ENCODE peak calls at places on chromosomes 13 and 19, in eight cellular contexts. One of them, this sample, is unnamed.

GRCh38 chr19:4967738-4968461 is 1.0 kb upstream of the KDM4B start:
- DNase-seq in GF-D8: no peak
- DNase-seq in CD8-positive, alpha-beta memory T cell: no peak
- DNase-seq in CD4-positive, alpha-beta T cell: no peak
- DNase-seq in H54: no peak
- DNase-seq in fibroblast of the conjunctiva: no peak
- DNase-seq in activated naive CD4-positive, alpha-beta T cell treated with anti-CD3 and anti-CD28 coated beads, Interleukin-2, amount 10 ng/mL, durations not matched to agents 7 days and 5 days: no peak
- DNase-seq in Daoy: peak
- DNase-seq in this sample: no peak

GRCh38 chr13:75196112-75196855 is 285.7 kb downstream of the TBC1D4 start:
- DNase-seq in GF-D8: no peak
- DNase-seq in H54: no peak
- DNase-seq in CD4-positive, alpha-beta T cell: no peak
- DNase-seq in Daoy: no peak
- DNase-seq in fibroblast of the conjunctiva: peak
- DNase-seq in CD8-positive, alpha-beta memory T cell: no peak
- DNase-seq in activated naive CD4-positive, alpha-beta T cell treated with anti-CD3 and anti-CD28 coated beads, Interleukin-2, amount 10 ng/mL, durations not matched to agents 7 days and 5 days: no peak
- DNase-seq in this sample: no peak

GRCh38 chr13:51614350-51614786 is 30.1 kb downstream of the WDFY2 start:
- DNase-seq in activated naive CD4-positive, alpha-beta T cell treated with anti-CD3 and anti-CD28 coated beads, Interleukin-2, amount 10 ng/mL, durations not matched to agents 7 days and 5 days: peak
- DNase-seq in fibroblast of the conjunctiva: no peak
- DNase-seq in CD8-positive, alpha-beta memory T cell: no peak
- DNase-seq in H54: no peak
- DNase-seq in Daoy: no peak
- DNase-seq in GF-D8: peak
- DNase-seq in CD4-positive, alpha-beta T cell: peak
- DNase-seq in this sample: peak

GRCh38 chr13:112615391-112615790 is 27.4 kb upstream of the TUBGCP3 start:
- DNase-seq in activated naive CD4-positive, alpha-beta T cell treated with anti-CD3 and anti-CD28 coated beads, Interleukin-2, amount 10 ng/mL, durations not matched to agents 7 days and 5 days: no peak
- DNase-seq in H54: no peak
- DNase-seq in Daoy: no peak
- DNase-seq in fibroblast of the conjunctiva: no peak
- DNase-seq in GF-D8: no peak
- DNase-seq in CD8-positive, alpha-beta memory T cell: no peak
- DNase-seq in CD4-positive, alpha-beta T cell: no peak
- DNase-seq in this sample: no peak

GRCh38 chr19:8366961-8367326 is 3.0 kb downstream of the ANGPTL4 start:
- DNase-seq in CD8-positive, alpha-beta memory T cell: no peak
- DNase-seq in GF-D8: no peak
- DNase-seq in H54: no peak
- DNase-seq in activated naive CD4-positive, alpha-beta T cell treated with anti-CD3 and anti-CD28 coated beads, Interleukin-2, amount 10 ng/mL, durations not matched to agents 7 days and 5 days: no peak
- DNase-seq in fibroblast of the conjunctiva: no peak
- DNase-seq in CD4-positive, alpha-beta T cell: no peak
- DNase-seq in Daoy: no peak
- DNase-seq in this sample: no peak

GRCh38 chr13:45409993-45410392 is 8.2 kb downstream of the SLC25A30 start:
- DNase-seq in fibroblast of the conjunctiva: no peak
- DNase-seq in activated naive CD4-positive, alpha-beta T cell treated with anti-CD3 and anti-CD28 coated beads, Interleukin-2, amount 10 ng/mL, durations not matched to agents 7 days and 5 days: no peak
- DNase-seq in Daoy: no peak
- DNase-seq in GF-D8: no peak
- DNase-seq in CD8-positive, alpha-beta memory T cell: no peak
- DNase-seq in H54: no peak
- DNase-seq in CD4-positive, alpha-beta T cell: no peak
- DNase-seq in this sample: no peak

GRCh38 chr13:24651718-24652345 is 28.4 kb upstream of the ATP12A start:
- DNase-seq in CD4-positive, alpha-beta T cell: no peak
- DNase-seq in CD8-positive, alpha-beta memory T cell: no peak
- DNase-seq in Daoy: no peak
- DNase-seq in H54: no peak
- DNase-seq in fibroblast of the conjunctiva: no peak
- DNase-seq in activated naive CD4-positive, alpha-beta T cell treated with anti-CD3 and anti-CD28 coated beads, Interleukin-2, amount 10 ng/mL, durations not matched to agents 7 days and 5 days: no peak
- DNase-seq in GF-D8: no peak
- DNase-seq in this sample: no peak

GRCh38 chr19:3142292-3142670 is 6.4 kb downstream of the GNA15 start:
- DNase-seq in GF-D8: peak
- DNase-seq in Daoy: peak
- DNase-seq in fibroblast of the conjunctiva: peak
- DNase-seq in CD8-positive, alpha-beta memory T cell: no peak
- DNase-seq in activated naive CD4-positive, alpha-beta T cell treated with anti-CD3 and anti-CD28 coated beads, Interleukin-2, amount 10 ng/mL, durations not matched to agents 7 days and 5 days: no peak
- DNase-seq in CD4-positive, alpha-beta T cell: no peak
- DNase-seq in H54: peak
- DNase-seq in this sample: no peak

GRCh38 chr13:68748038-68748437 is 1359.6 kb upstream of the ATXN8OS start:
- DNase-seq in GF-D8: no peak
- DNase-seq in CD4-positive, alpha-beta T cell: no peak
- DNase-seq in H54: no peak
- DNase-seq in activated naive CD4-positive, alpha-beta T cell treated with anti-CD3 and anti-CD28 coated beads, Interleukin-2, amount 10 ng/mL, durations not matched to agents 7 days and 5 days: no peak
- DNase-seq in CD8-positive, alpha-beta memory T cell: no peak
- DNase-seq in fibroblast of the conjunctiva: no peak
- DNase-seq in Daoy: peak
- DNase-seq in this sample: no peak

GRCh38 chr13:54004026-54004699 is 975.5 kb downstream of the OLFM4 start:
- DNase-seq in CD8-positive, alpha-beta memory T cell: no peak
- DNase-seq in GF-D8: peak
- DNase-seq in CD4-positive, alpha-beta T cell: no peak
- DNase-seq in H54: no peak
- DNase-seq in Daoy: no peak
- DNase-seq in fibroblast of the conjunctiva: no peak
- DNase-seq in activated naive CD4-positive, alpha-beta T cell treated with anti-CD3 and anti-CD28 coated beads, Interleukin-2, amount 10 ng/mL, durations not matched to agents 7 days and 5 days: no peak
- DNase-seq in this sample: no peak

GRCh38 chr19:4233282-4233853 is 4.0 kb downstream of the EBI3 start:
- DNase-seq in CD8-positive, alpha-beta memory T cell: peak
- DNase-seq in fibroblast of the conjunctiva: no peak
- DNase-seq in GF-D8: no peak
- DNase-seq in H54: no peak
- DNase-seq in Daoy: peak
- DNase-seq in CD4-positive, alpha-beta T cell: peak
- DNase-seq in activated naive CD4-positive, alpha-beta T cell treated with anti-CD3 and anti-CD28 coated beads, Interleukin-2, amount 10 ng/mL, durations not matched to agents 7 days and 5 days: peak
- DNase-seq in this sample: peak

GRCh38 chr19:42394751-42395150 is 4.7 kb upstream of the CNFN start:
- DNase-seq in GF-D8: no peak
- DNase-seq in fibroblast of the conjunctiva: no peak
- DNase-seq in Daoy: no peak
- DNase-seq in H54: no peak
- DNase-seq in CD4-positive, alpha-beta T cell: no peak
- DNase-seq in activated naive CD4-positive, alpha-beta T cell treated with anti-CD3 and anti-CD28 coated beads, Interleukin-2, amount 10 ng/mL, durations not matched to agents 7 days and 5 days: no peak
- DNase-seq in CD8-positive, alpha-beta memory T cell: no peak
- DNase-seq in this sample: no peak

GRCh38 chr19:55227241-55228014 is 1.1 kb downstream of the TMEM86B start:
- DNase-seq in CD4-positive, alpha-beta T cell: no peak
- DNase-seq in H54: no peak
- DNase-seq in activated naive CD4-positive, alpha-beta T cell treated with anti-CD3 and anti-CD28 coated beads, Interleukin-2, amount 10 ng/mL, durations not matched to agents 7 days and 5 days: no peak
- DNase-seq in fibroblast of the conjunctiva: no peak
- DNase-seq in GF-D8: no peak
- DNase-seq in CD8-positive, alpha-beta memory T cell: no peak
- DNase-seq in Daoy: no peak
- DNase-seq in this sample: no peak

GRCh38 chr13:110396913-110397379 is 89.9 kb downstream of the COL4A2 start:
- DNase-seq in CD8-positive, alpha-beta memory T cell: no peak
- DNase-seq in Daoy: peak
- DNase-seq in CD4-positive, alpha-beta T cell: no peak
- DNase-seq in fibroblast of the conjunctiva: peak
- DNase-seq in activated naive CD4-positive, alpha-beta T cell treated with anti-CD3 and anti-CD28 coated beads, Interleukin-2, amount 10 ng/mL, durations not matched to agents 7 days and 5 days: no peak
- DNase-seq in H54: peak
- DNase-seq in GF-D8: no peak
- DNase-seq in this sample: no peak

GRCh38 chr19:29662604-29663404 is 2.5 kb upstream of the PLEKHF1 start:
- DNase-seq in activated naive CD4-positive, alpha-beta T cell treated with anti-CD3 and anti-CD28 coated beads, Interleukin-2, amount 10 ng/mL, durations not matched to agents 7 days and 5 days: no peak
- DNase-seq in CD8-positive, alpha-beta memory T cell: no peak
- DNase-seq in H54: peak
- DNase-seq in fibroblast of the conjunctiva: peak
- DNase-seq in GF-D8: peak
- DNase-seq in Daoy: peak
- DNase-seq in CD4-positive, alpha-beta T cell: no peak
- DNase-seq in this sample: no peak

GRCh38 chr13:98202026-98202425 is 25.0 kb upstream of the RNF113B start:
- DNase-seq in GF-D8: no peak
- DNase-seq in fibroblast of the conjunctiva: no peak
- DNase-seq in CD8-positive, alpha-beta memory T cell: no peak
- DNase-seq in Daoy: no peak
- DNase-seq in CD4-positive, alpha-beta T cell: no peak
- DNase-seq in activated naive CD4-positive, alpha-beta T cell treated with anti-CD3 and anti-CD28 coated beads, Interleukin-2, amount 10 ng/mL, durations not matched to agents 7 days and 5 days: no peak
- DNase-seq in H54: no peak
- DNase-seq in this sample: peak

GRCh38 chr13:41812851-41813250 is 148.1 kb downstream of the VWA8 start:
- DNase-seq in activated naive CD4-positive, alpha-beta T cell treated with anti-CD3 and anti-CD28 coated beads, Interleukin-2, amount 10 ng/mL, durations not matched to agents 7 days and 5 days: no peak
- DNase-seq in CD8-positive, alpha-beta memory T cell: no peak
- DNase-seq in Daoy: no peak
- DNase-seq in fibroblast of the conjunctiva: no peak
- DNase-seq in GF-D8: no peak
- DNase-seq in H54: no peak
- DNase-seq in CD4-positive, alpha-beta T cell: no peak
- DNase-seq in this sample: peak

GRCh38 chr13:78960881-78961280 is 301.9 kb upstream of the OBI1 start:
- DNase-seq in fibroblast of the conjunctiva: no peak
- DNase-seq in activated naive CD4-positive, alpha-beta T cell treated with anti-CD3 and anti-CD28 coated beads, Interleukin-2, amount 10 ng/mL, durations not matched to agents 7 days and 5 days: no peak
- DNase-seq in GF-D8: no peak
- DNase-seq in Daoy: no peak
- DNase-seq in H54: no peak
- DNase-seq in CD4-positive, alpha-beta T cell: no peak
- DNase-seq in CD8-positive, alpha-beta memory T cell: no peak
- DNase-seq in this sample: no peak

GRCh38 chr19:39327990-39328705 is 7.5 kb upstream of the LRFN1 start:
- DNase-seq in CD4-positive, alpha-beta T cell: peak
- DNase-seq in CD8-positive, alpha-beta memory T cell: peak
- DNase-seq in H54: peak
- DNase-seq in activated naive CD4-positive, alpha-beta T cell treated with anti-CD3 and anti-CD28 coated beads, Interleukin-2, amount 10 ng/mL, durations not matched to agents 7 days and 5 days: peak
- DNase-seq in fibroblast of the conjunctiva: peak
- DNase-seq in GF-D8: no peak
- DNase-seq in Daoy: peak
- DNase-seq in this sample: no peak

GRCh38 chr19:6048348-6048747 is 62.0 kb downstream of the RFX2 start:
- DNase-seq in CD4-positive, alpha-beta T cell: no peak
- DNase-seq in fibroblast of the conjunctiva: no peak
- DNase-seq in H54: no peak
- DNase-seq in GF-D8: no peak
- DNase-seq in CD8-positive, alpha-beta memory T cell: no peak
- DNase-seq in activated naive CD4-positive, alpha-beta T cell treated with anti-CD3 and anti-CD28 coated beads, Interleukin-2, amount 10 ng/mL, durations not matched to agents 7 days and 5 days: no peak
- DNase-seq in Daoy: no peak
- DNase-seq in this sample: no peak

GRCh38 chr13:27535546-27535945 is 84.8 kb downstream of the LNX2 start:
- DNase-seq in Daoy: no peak
- DNase-seq in CD8-positive, alpha-beta memory T cell: no peak
- DNase-seq in fibroblast of the conjunctiva: no peak
- DNase-seq in H54: no peak
- DNase-seq in GF-D8: no peak
- DNase-seq in CD4-positive, alpha-beta T cell: no peak
- DNase-seq in activated naive CD4-positive, alpha-beta T cell treated with anti-CD3 and anti-CD28 coated beads, Interleukin-2, amount 10 ng/mL, durations not matched to agents 7 days and 5 days: no peak
- DNase-seq in this sample: no peak

GRCh38 chr13:35157143-35157755 is 215.2 kb downstream of the NBEA start:
- DNase-seq in H54: no peak
- DNase-seq in GF-D8: peak
- DNase-seq in activated naive CD4-positive, alpha-beta T cell treated with anti-CD3 and anti-CD28 coated beads, Interleukin-2, amount 10 ng/mL, durations not matched to agents 7 days and 5 days: peak
- DNase-seq in fibroblast of the conjunctiva: peak
- DNase-seq in Daoy: peak
- DNase-seq in CD8-positive, alpha-beta memory T cell: no peak
- DNase-seq in CD4-positive, alpha-beta T cell: no peak
- DNase-seq in this sample: peak

GRCh38 chr13:91307887-91308286 is 39.6 kb upstream of the MIR17HG start:
- DNase-seq in Daoy: no peak
- DNase-seq in CD4-positive, alpha-beta T cell: no peak
- DNase-seq in H54: no peak
- DNase-seq in activated naive CD4-positive, alpha-beta T cell treated with anti-CD3 and anti-CD28 coated beads, Interleukin-2, amount 10 ng/mL, durations not matched to agents 7 days and 5 days: no peak
- DNase-seq in CD8-positive, alpha-beta memory T cell: no peak
- DNase-seq in GF-D8: no peak
- DNase-seq in fibroblast of the conjunctiva: no peak
- DNase-seq in this sample: no peak

GRCh38 chr13:40527914-40528313 is 138.5 kb downstream of the FOXO1 start:
- DNase-seq in activated naive CD4-positive, alpha-beta T cell treated with anti-CD3 and anti-CD28 coated beads, Interleukin-2, amount 10 ng/mL, durations not matched to agents 7 days and 5 days: no peak
- DNase-seq in H54: no peak
- DNase-seq in Daoy: no peak
- DNase-seq in CD4-positive, alpha-beta T cell: no peak
- DNase-seq in CD8-positive, alpha-beta memory T cell: no peak
- DNase-seq in GF-D8: no peak
- DNase-seq in fibroblast of the conjunctiva: no peak
- DNase-seq in this sample: no peak

GRCh38 chr13:83221813-83222241 is 660.4 kb downstream of the SLITRK1 start:
- DNase-seq in CD4-positive, alpha-beta T cell: no peak
- DNase-seq in Daoy: no peak
- DNase-seq in CD8-positive, alpha-beta memory T cell: no peak
- DNase-seq in GF-D8: no peak
- DNase-seq in H54: no peak
- DNase-seq in activated naive CD4-positive, alpha-beta T cell treated with anti-CD3 and anti-CD28 coated beads, Interleukin-2, amount 10 ng/mL, durations not matched to agents 7 days and 5 days: no peak
- DNase-seq in fibroblast of the conjunctiva: peak
- DNase-seq in this sample: no peak

GRCh38 chr19:47447470-47448359 is 24.0 kb downstream of the SLC8A2 start:
- DNase-seq in CD8-positive, alpha-beta memory T cell: no peak
- DNase-seq in H54: no peak
- DNase-seq in Daoy: peak
- DNase-seq in activated naive CD4-positive, alpha-beta T cell treated with anti-CD3 and anti-CD28 coated beads, Interleukin-2, amount 10 ng/mL, durations not matched to agents 7 days and 5 days: peak
- DNase-seq in GF-D8: peak
- DNase-seq in fibroblast of the conjunctiva: no peak
- DNase-seq in CD4-positive, alpha-beta T cell: peak
- DNase-seq in this sample: peak

GRCh38 chr13:39451860-39452301 is 151.1 kb downstream of the LHFPL6 start:
- DNase-seq in fibroblast of the conjunctiva: peak
- DNase-seq in activated naive CD4-positive, alpha-beta T cell treated with anti-CD3 and anti-CD28 coated beads, Interleukin-2, amount 10 ng/mL, durations not matched to agents 7 days and 5 days: no peak
- DNase-seq in CD8-positive, alpha-beta memory T cell: no peak
- DNase-seq in GF-D8: peak
- DNase-seq in Daoy: no peak
- DNase-seq in H54: no peak
- DNase-seq in CD4-positive, alpha-beta T cell: no peak
- DNase-seq in this sample: no peak

GRCh38 chr13:106373989-106374572 is 161.4 kb downstream of the EFNB2 start:
- DNase-seq in H54: no peak
- DNase-seq in Daoy: peak
- DNase-seq in CD8-positive, alpha-beta memory T cell: no peak
- DNase-seq in fibroblast of the conjunctiva: peak
- DNase-seq in GF-D8: no peak
- DNase-seq in activated naive CD4-positive, alpha-beta T cell treated with anti-CD3 and anti-CD28 coated beads, Interleukin-2, amount 10 ng/mL, durations not matched to agents 7 days and 5 days: no peak
- DNase-seq in CD4-positive, alpha-beta T cell: no peak
- DNase-seq in this sample: peak